ENCODE peak calls at places on chromosomes 12 and 14, in four cellular contexts. U is HuH-7, O is astrocyte of the spinal cord, B is GM23248. V is an unnamed sample.

GRCh38 chr12:50986961-50987737 is 34.8 kb downstream of the HIGD1C start:
- DNase-seq in B (peak), O (peak), U (peak), V (peak)

GRCh38 chr12:125284945-125285344 is 219.7 kb downstream of the AACS start:
- DNase-seq in O (no peak), B (no peak), U (no peak), V (no peak)

GRCh38 chr14:75479770-75480600 is 42.3 kb upstream of the BATF start:
- DNase-seq in O (no peak), B (no peak), U (no peak), V (peak)

GRCh38 chr12:97308576-97309198 is 153.9 kb upstream of the RMST start:
- DNase-seq in O (peak), B (peak), U (no peak), V (peak)

GRCh38 chr12:115320967-115321366 is 637.0 kb upstream of the TBX3 start:
- DNase-seq in U (no peak), O (no peak), B (no peak), V (no peak)

GRCh38 chr14:33776871-33777270 is 174.0 kb downstream of the EGLN3 start:
- DNase-seq in U (no peak), B (no peak), O (no peak), V (peak)

GRCh38 chr12:39441963-39442894 is 691 bp downstream of the KIF21A start:
- DNase-seq in U (no peak), B (peak), O (peak), V (peak)

GRCh38 chr14:69612014-69612758 is 790 bp downstream of the SUSD6 start:
- DNase-seq in U (no peak), O (peak), B (peak), V (peak)

GRCh38 chr12:58847876-58848600 is 72.3 kb downstream of the LRIG3 start:
- DNase-seq in U (no peak), O (no peak), B (no peak), V (no peak)

GRCh38 chr14:101020971-101021370 is 117.4 kb upstream of the RTL1 start:
- DNase-seq in U (no peak), B (no peak), O (no peak), V (no peak)

GRCh38 chr12:2266666-2267623 is 214.2 kb downstream of the CACNA1C start:
- DNase-seq in U (peak), O (no peak), B (no peak), V (no peak)

GRCh38 chr14:101352567-101352966 is 208.7 kb upstream of the DIO3 start:
- DNase-seq in U (no peak), O (no peak), B (no peak), V (no peak)

GRCh38 chr14:69592923-69593677 is 18.3 kb upstream of the SUSD6 start:
- DNase-seq in O (peak), U (no peak), B (peak), V (no peak)

GRCh38 chr12:47112679-47113078 is 32.9 kb upstream of the AMIGO2 start:
- DNase-seq in O (no peak), B (no peak), U (no peak), V (no peak)

GRCh38 chr12:6450091-6450868 is 1.6 kb upstream of the TAPBPL start:
- DNase-seq in B (peak), O (no peak), U (no peak), V (no peak)

GRCh38 chr14:72565200-72565599 is 328.7 kb downstream of the DPF3 start:
- DNase-seq in U (no peak), O (no peak), B (peak), V (no peak)

GRCh38 chr12:7108042-7108927 is 729 bp downstream of the C1RL start:
- DNase-seq in B (peak), U (peak), O (peak), V (peak)

GRCh38 chr14:75995372-75996041 is 9.9 kb downstream of the IFT43 start:
- DNase-seq in U (no peak), O (no peak), B (peak), V (no peak)

GRCh38 chr12:87141091-87141490 is 884.9 kb upstream of the MGAT4C start:
- DNase-seq in B (no peak), U (no peak), O (no peak), V (no peak)

GRCh38 chr12:43883748-43884147 is 47.9 kb downstream of the TMEM117 start:
- DNase-seq in B (peak), O (no peak), U (no peak), V (no peak)

GRCh38 chr12:47021298-47021697 is 58.1 kb upstream of the PCED1B start:
- DNase-seq in O (peak), B (peak), U (peak), V (peak)

GRCh38 chr14:32203928-32204357 is 874 bp upstream of the RNU6-8 start:
- DNase-seq in B (no peak), O (no peak), U (no peak), V (no peak)

GRCh38 chr14:94548999-94549985 is 11.9 kb upstream of the SERPINA4 start:
- DNase-seq in U (peak), O (peak), B (peak), V (peak)

GRCh38 chr12:49622501-49623141 is 740 bp upstream of the PRPF40B start:
- DNase-seq in B (peak), O (no peak), U (no peak), V (peak)

GRCh38 chr14:32075636-32076277 is 1.3 kb upstream of the ARHGAP5 start:
- DNase-seq in B (peak), O (no peak), U (peak), V (peak)

GRCh38 chr12:112768278-112768677 is 23.3 kb upstream of the RPH3A start:
- DNase-seq in U (no peak), B (no peak), O (no peak), V (no peak)

GRCh38 chr14:102028733-102029132 is 58.1 kb downstream of the HSP90AA1 start:
- DNase-seq in O (peak), B (peak), U (no peak), V (peak)